ENCODE peak calls at places on chromosomes 2 and 18, in six cellular contexts. One of them, this sample, is unnamed.

GRCh38 chr2:62475172-62476011 is 30.6 kb downstream of the TMEM17 start:
- DNase-seq in GM23338: peak
- DNase-seq in NCI-H2081: no peak
- DNase-seq in iris pigment epithelial cell: no peak
- DNase-seq in NCI-H1092 treated with DMSO at 0.1 percent for 48 hours: peak
- DNase-seq in NCI-H748 treated with DMSO at 0.1 percent for 48 hours: no peak
- DNase-seq in this sample: peak

GRCh38 chr2:109131777-109132176 is 2.8 kb downstream of the SH3RF3 start:
- DNase-seq in iris pigment epithelial cell: peak
- DNase-seq in GM23338: no peak
- DNase-seq in NCI-H1092 treated with DMSO at 0.1 percent for 48 hours: no peak
- DNase-seq in NCI-H2081: no peak
- DNase-seq in NCI-H748 treated with DMSO at 0.1 percent for 48 hours: no peak
- DNase-seq in this sample: no peak

GRCh38 chr18:41938445-41938844 is 16.6 kb upstream of the PIK3C3 start:
- DNase-seq in iris pigment epithelial cell: peak
- DNase-seq in GM23338: peak
- DNase-seq in NCI-H748 treated with DMSO at 0.1 percent for 48 hours: no peak
- DNase-seq in NCI-H2081: no peak
- DNase-seq in NCI-H1092 treated with DMSO at 0.1 percent for 48 hours: no peak
- DNase-seq in this sample: peak

GRCh38 chr2:12486205-12487118 is 230.3 kb upstream of the TRIB2 start:
- DNase-seq in GM23338: peak
- DNase-seq in iris pigment epithelial cell: peak
- DNase-seq in NCI-H1092 treated with DMSO at 0.1 percent for 48 hours: no peak
- DNase-seq in NCI-H748 treated with DMSO at 0.1 percent for 48 hours: no peak
- DNase-seq in NCI-H2081: no peak
- DNase-seq in this sample: peak

GRCh38 chr2:222399038-222399783 is 25.1 kb upstream of the SGPP2 start:
- DNase-seq in NCI-H748 treated with DMSO at 0.1 percent for 48 hours: peak
- DNase-seq in NCI-H1092 treated with DMSO at 0.1 percent for 48 hours: peak
- DNase-seq in NCI-H2081: peak
- DNase-seq in GM23338: no peak
- DNase-seq in iris pigment epithelial cell: no peak
- DNase-seq in this sample: no peak

GRCh38 chr2:65974067-65974723 is 460.7 kb upstream of the MEIS1 start:
- DNase-seq in NCI-H748 treated with DMSO at 0.1 percent for 48 hours: no peak
- DNase-seq in NCI-H2081: no peak
- DNase-seq in GM23338: peak
- DNase-seq in NCI-H1092 treated with DMSO at 0.1 percent for 48 hours: no peak
- DNase-seq in iris pigment epithelial cell: no peak
- DNase-seq in this sample: no peak

GRCh38 chr2:26542194-26542455 is 64.2 kb upstream of the OTOF start:
- DNase-seq in NCI-H2081: peak
- DNase-seq in NCI-H1092 treated with DMSO at 0.1 percent for 48 hours: peak
- DNase-seq in GM23338: no peak
- DNase-seq in NCI-H748 treated with DMSO at 0.1 percent for 48 hours: peak
- DNase-seq in iris pigment epithelial cell: no peak
- DNase-seq in this sample: no peak

GRCh38 chr18:65278939-65279667 is 471.7 kb upstream of the CDH7 start:
- DNase-seq in NCI-H748 treated with DMSO at 0.1 percent for 48 hours: no peak
- DNase-seq in NCI-H1092 treated with DMSO at 0.1 percent for 48 hours: no peak
- DNase-seq in NCI-H2081: no peak
- DNase-seq in GM23338: no peak
- DNase-seq in iris pigment epithelial cell: no peak
- DNase-seq in this sample: no peak

GRCh38 chr18:2979027-2979570 is 33.8 kb downstream of the LPIN2 start:
- DNase-seq in NCI-H2081: no peak
- DNase-seq in NCI-H1092 treated with DMSO at 0.1 percent for 48 hours: no peak
- DNase-seq in iris pigment epithelial cell: peak
- DNase-seq in NCI-H748 treated with DMSO at 0.1 percent for 48 hours: no peak
- DNase-seq in GM23338: no peak
- DNase-seq in this sample: peak

GRCh38 chr2:54226224-54226623 is 29.8 kb downstream of the TSPYL6 start:
- DNase-seq in NCI-H2081: no peak
- DNase-seq in NCI-H1092 treated with DMSO at 0.1 percent for 48 hours: no peak
- DNase-seq in NCI-H748 treated with DMSO at 0.1 percent for 48 hours: no peak
- DNase-seq in GM23338: no peak
- DNase-seq in iris pigment epithelial cell: no peak
- DNase-seq in this sample: no peak

GRCh38 chr2:151238527-151239487 is 22.9 kb downstream of the RBM43 start:
- DNase-seq in iris pigment epithelial cell: peak
- DNase-seq in GM23338: peak
- DNase-seq in NCI-H1092 treated with DMSO at 0.1 percent for 48 hours: peak
- DNase-seq in NCI-H2081: peak
- DNase-seq in NCI-H748 treated with DMSO at 0.1 percent for 48 hours: peak
- DNase-seq in this sample: peak

GRCh38 chr2:158936978-158937377 is 31.5 kb upstream of the TANC1 start:
- DNase-seq in NCI-H2081: no peak
- DNase-seq in NCI-H1092 treated with DMSO at 0.1 percent for 48 hours: no peak
- DNase-seq in NCI-H748 treated with DMSO at 0.1 percent for 48 hours: no peak
- DNase-seq in iris pigment epithelial cell: peak
- DNase-seq in GM23338: no peak
- DNase-seq in this sample: peak

GRCh38 chr2:64296150-64296500 is 151.9 kb upstream of the PELI1 start:
- DNase-seq in iris pigment epithelial cell: no peak
- DNase-seq in NCI-H2081: no peak
- DNase-seq in NCI-H748 treated with DMSO at 0.1 percent for 48 hours: no peak
- DNase-seq in GM23338: peak
- DNase-seq in NCI-H1092 treated with DMSO at 0.1 percent for 48 hours: no peak
- DNase-seq in this sample: no peak

GRCh38 chr18:61988100-61988499 is 95.3 kb upstream of the RNF152 start:
- DNase-seq in NCI-H1092 treated with DMSO at 0.1 percent for 48 hours: no peak
- DNase-seq in NCI-H748 treated with DMSO at 0.1 percent for 48 hours: no peak
- DNase-seq in iris pigment epithelial cell: peak
- DNase-seq in NCI-H2081: no peak
- DNase-seq in GM23338: no peak
- DNase-seq in this sample: no peak

GRCh38 chr2:231037731-231038482 is 584 bp downstream of the C2orf72 start:
- DNase-seq in NCI-H1092 treated with DMSO at 0.1 percent for 48 hours: no peak
- DNase-seq in NCI-H748 treated with DMSO at 0.1 percent for 48 hours: no peak
- DNase-seq in GM23338: peak
- DNase-seq in NCI-H2081: no peak
- DNase-seq in iris pigment epithelial cell: no peak
- DNase-seq in this sample: no peak

This sample was measured in LHCN-M2.